ENCODE peak calls at places on chromosomes 12 and 14, in five cellular contexts. O, W, H, U and R are unnamed samples.
A peak's percentile ranks its signal among the peaks of the same experiment; 100 is the strongest.

GRCh38 chr12:4499186-4499585 is 39.5 kb upstream of the RAD51AP1 start:
- DNase-seq in O (no peak), W (no peak), H (no peak), U (no peak), R (no peak)

GRCh38 chr12:106086696-106087095 is 52.1 kb downstream of the NUAK1 start:
- DNase-seq in O (no peak), W (no peak), H (no peak), U (no peak), R (no peak)

GRCh38 chr12:76890407-76891143 is 11.8 kb upstream of the CSRP2 start:
- DNase-seq in O (no peak), W (no peak), H (no peak), U (no peak), R (no peak)

GRCh38 chr14:60645191-60645590 is 4.1 kb downstream of the SIX1 start:
- DNase-seq in O (no peak), W (no peak), H (no peak), U (no peak), R (no peak)

GRCh38 chr12:110575326-110575725 is 7.8 kb downstream of the PPTC7 start:
- DNase-seq in O (no peak), W (no peak), H (no peak), U (peak; percentile 18), R (no peak)

GRCh38 chr14:69499436-69499835 is 14.9 kb downstream of the PLEKHD1 start:
- DNase-seq in O (no peak), W (no peak), H (no peak), U (no peak), R (no peak)

GRCh38 chr12:50598321-50598862 is 93.6 kb downstream of the DIP2B start:
- DNase-seq in O (no peak), W (no peak), H (no peak), U (no peak), R (no peak)

GRCh38 chr12:6332459-6332858 is 9.4 kb downstream of the TNFRSF1A start:
- DNase-seq in O (no peak), W (no peak), H (no peak), U (peak; percentile 93), R (no peak)

GRCh38 chr14:32593290-32593942 is 264.3 kb downstream of the AKAP6 start:
- DNase-seq in O (no peak), W (no peak), H (no peak), U (peak; percentile 12), R (no peak)

GRCh38 chr14:104287301-104288009 is 149.1 kb downstream of the KIF26A start:
- DNase-seq in O (no peak), W (no peak), H (peak; percentile 50), U (no peak), R (no peak)

GRCh38 chr14:103361868-103362267 is 23.3 kb upstream of the MARK3 start:
- DNase-seq in O (no peak), W (no peak), H (peak; percentile 66), U (peak; percentile 83), R (no peak)

DNA sequence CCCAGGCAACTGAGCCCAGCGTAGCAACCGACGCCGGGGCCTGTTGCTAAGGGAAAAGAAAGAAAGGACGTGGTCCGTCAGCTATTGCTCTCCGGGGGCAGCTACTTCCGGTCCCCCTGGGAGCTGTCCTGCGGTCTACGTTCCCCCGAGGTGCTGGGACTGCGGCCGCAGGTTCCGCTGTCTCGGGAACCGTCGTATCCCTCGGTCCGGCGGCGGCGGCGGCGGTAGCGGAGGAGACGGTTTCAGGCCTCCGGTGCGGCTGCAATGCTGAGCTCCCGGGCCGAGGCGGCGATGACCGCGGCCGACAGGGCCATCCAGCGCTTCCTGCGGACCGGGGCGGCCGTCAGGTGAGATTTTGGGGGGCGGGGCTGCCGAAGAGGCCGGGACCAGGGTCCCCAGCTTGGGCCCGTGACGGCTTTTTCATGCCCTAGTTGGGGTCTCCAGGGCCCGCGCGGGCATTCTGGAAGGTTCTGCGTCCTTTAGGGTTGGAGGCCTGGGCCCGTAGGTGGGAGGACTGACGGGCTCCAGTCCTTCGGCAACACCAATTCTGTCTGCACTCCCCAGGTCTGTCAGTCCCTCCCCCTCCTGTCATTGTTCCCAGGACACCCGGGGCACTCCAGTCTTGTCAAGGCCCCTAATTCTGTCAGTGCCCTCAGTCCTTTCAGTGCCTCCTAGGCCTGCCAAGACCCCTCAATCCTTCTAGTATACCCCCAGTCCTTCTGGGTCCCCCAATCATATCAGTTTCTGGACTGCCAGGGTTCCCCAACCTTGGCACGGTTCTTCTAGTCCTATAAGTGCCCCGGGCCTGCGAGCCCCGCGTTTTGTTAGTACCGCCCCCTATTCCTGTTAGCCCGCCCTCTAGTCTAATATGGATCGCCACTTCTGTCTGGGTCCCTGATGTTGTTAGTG is at the start of gene USP30:
- DNase-seq in O (peak; percentile 89), W (peak; percentile 88), H (peak; percentile 93), U (peak; percentile 93), R (peak; percentile 94)
- TF ChIP-seq POLR2A in O (peak; percentile 58), W (no peak), H (no peak), U (no peak), R (peak; percentile 42)

GRCh38 chr12:68750506-68750905 is 4.5 kb downstream of the SLC35E3 start:
- DNase-seq in O (no peak), W (no peak), H (no peak), U (no peak), R (no peak)

GRCh38 chr12:68760806-68761441 is 14.9 kb downstream of the SLC35E3 start:
- DNase-seq in O (no peak), W (no peak), H (no peak), U (no peak), R (no peak)

GRCh38 chr12:68761442-68761812 is 15.5 kb downstream of the SLC35E3 start:
- DNase-seq in O (no peak), W (no peak), H (no peak), U (no peak), R (no peak)

GRCh38 chr12:68759852-68760251 is 13.9 kb downstream of the SLC35E3 start:
- DNase-seq in O (no peak), W (no peak), H (no peak), U (no peak), R (no peak)

GRCh38 chr12:68755536-68756243 is 9.7 kb downstream of the SLC35E3 start:
- DNase-seq in O (no peak), W (no peak), H (no peak), U (no peak), R (no peak)
- TF ChIP-seq POLR2A in O (no peak), W (no peak), H (no peak), U (no peak), R (no peak)

GRCh38 chr12:2963154-2963759 is 4.1 kb downstream of the TEAD4 start:
- DNase-seq in O (no peak), W (no peak), H (no peak), U (no peak), R (no peak)
- TF ChIP-seq POLR2A in O (no peak), W (no peak), H (no peak), U (no peak), R (no peak)

GRCh38 chr12:26630546-26631027 is 202.4 kb downstream of the ITPR2 start:
- DNase-seq in O (no peak), W (no peak), H (peak; percentile 71), U (peak; percentile 18), R (no peak)
- TF ChIP-seq POLR2A in O (no peak), W (no peak), H (no peak), U (no peak), R (no peak)

DNA sequence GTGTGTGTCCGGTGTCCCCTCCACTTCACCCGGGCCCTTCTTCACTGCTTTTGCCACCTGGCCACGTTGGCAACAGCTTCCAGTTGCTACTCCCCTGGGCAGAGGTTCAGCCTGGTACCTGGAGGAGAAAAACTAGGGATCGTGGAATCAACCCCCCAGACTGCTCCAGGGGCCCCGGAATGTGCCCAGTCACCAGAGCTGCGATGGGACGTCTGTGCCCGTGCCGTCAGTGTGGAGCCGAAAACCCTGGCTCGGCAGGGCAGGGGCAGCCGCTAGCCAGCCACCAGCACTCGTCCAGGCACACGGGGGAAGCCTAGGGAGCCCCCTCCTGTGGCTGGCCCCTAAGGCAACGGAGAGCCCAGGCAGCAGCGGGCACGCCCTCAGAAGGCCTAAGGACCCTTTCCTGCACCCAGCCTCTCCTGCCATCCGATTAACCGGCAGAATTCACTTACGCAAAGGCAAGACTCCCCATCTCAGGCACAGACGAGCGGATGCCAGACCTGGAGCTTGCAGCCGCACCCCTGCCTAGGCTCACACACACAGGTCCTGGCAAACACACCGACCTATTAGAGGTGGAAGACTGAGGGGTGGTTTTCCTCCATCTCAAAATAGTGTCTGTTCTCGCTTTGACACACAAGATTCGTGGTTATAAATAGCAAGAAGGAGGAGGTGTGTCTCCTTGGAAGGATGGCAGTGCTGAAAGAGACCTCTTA is 62.6 kb downstream of the FBXL14 start:
- DNase-seq in O (no peak), W (no peak), H (no peak), U (no peak), R (peak; percentile 41)
- TF ChIP-seq POLR2A in O (no peak), W (no peak), H (no peak), U (no peak), R (no peak)

GRCh38 chr12:79238246-79238645 is 373.7 kb downstream of the SYT1 start:
- DNase-seq in O (no peak), W (no peak), H (no peak), U (no peak), R (no peak)
- TF ChIP-seq POLR2A in O (no peak), W (no peak), H (no peak), U (no peak), R (no peak)

GRCh38 chr12:67269632-67270578 is 747 bp downstream of the CAND1 start:
- DNase-seq in O (peak; percentile 54), W (peak; percentile 52), H (peak; percentile 79), U (peak; percentile 46), R (peak; percentile 81)
- TF ChIP-seq POLR2A in O (peak; percentile 75), W (no peak), H (no peak), U (peak; percentile 1), R (no peak)